ENCODE peak calls at places on chromosome 15, in four cellular contexts. V, T, W and D are unnamed samples.

GRCh38 chr15:62449638-62450037 is 284.6 kb upstream of the C2CD4B start:
- DNase-seq in V (no peak), W (no peak), T (no peak), D (no peak)

GRCh38 chr15:73368301-73369072 is at the start of gene HCN4:
- DNase-seq in V (no peak), W (no peak), T (no peak), D (peak; percentile 82)

GRCh38 chr15:67370206-67370954 is 115.8 kb downstream of the IQCH start:
- DNase-seq in W (no peak), V (no peak), T (no peak), D (no peak)

GRCh38 chr15:88649286-88649733 is 10.5 kb downstream of the ISG20 start:
- DNase-seq in W (no peak), T (peak; percentile 53), V (no peak), D (peak; percentile 57)

GRCh38 chr15:62059108-62059817 is 984 bp downstream of the VPS13C start:
- DNase-seq in W (no peak), V (no peak), T (no peak), D (no peak)

GRCh38 chr15:96585634-96586386 is 255.3 kb downstream of the NR2F2 start:
- DNase-seq in W (no peak), T (no peak), V (no peak), D (no peak)

GRCh38 chr15:45993508-45993907 is 358.7 kb downstream of the SQOR start:
- DNase-seq in T (no peak), W (no peak), V (no peak), D (no peak)

GRCh38 chr15:62153228-62153627 is 11.9 kb downstream of the C2CD4B start:
- DNase-seq in T (no peak), V (peak; percentile 42), W (no peak), D (no peak)

GRCh38 chr15:79970921-79971434 is at the start of gene BCL2A1:
- DNase-seq in W (peak; percentile 96), V (no peak), T (peak; percentile 29), D (peak; percentile 58)

GRCh38 chr15:83010709-83011270 is 649 bp downstream of the C15orf40 start:
- DNase-seq in T (peak; percentile 64), V (no peak), W (peak; percentile 53), D (peak; percentile 77)

GRCh38 chr15:84929795-84930371 is 45.4 kb downstream of the SLC28A1 start:
- DNase-seq in T (peak; percentile 86), V (no peak), W (no peak), D (no peak)

GRCh38 chr15:48647963-48648362 is 2.5 kb upstream of the FBN1 start:
- DNase-seq in W (no peak), V (peak; percentile 72), T (no peak), D (no peak)

GRCh38 chr15:76310470-76311070 is 699 bp downstream of the ETFA start:
- DNase-seq in T (no peak), W (no peak), V (no peak), D (no peak)

GRCh38 chr15:94470492-94470891 is 239.1 kb downstream of the MCTP2 start:
- DNase-seq in W (no peak), V (no peak), T (no peak), D (no peak)

GRCh38 chr15:94105760-94106159 is 125.6 kb upstream of the MCTP2 start:
- DNase-seq in W (no peak), V (peak; percentile 50), T (no peak), D (no peak)

GRCh38 chr15:35557544-35557943 is 11.6 kb upstream of the DPH6 start:
- DNase-seq in T (no peak), V (no peak), W (no peak), D (no peak)

GRCh38 chr15:90885432-90886290 is 1.4 kb downstream of the FES start:
- DNase-seq in T (peak; percentile 77), W (no peak), V (peak; percentile 96), D (peak; percentile 84)

GRCh38 chr15:89329329-89330084 is 5.1 kb downstream of the POLG start:
- DNase-seq in W (no peak), V (no peak), T (no peak), D (no peak)

GRCh38 chr15:60135961-60136360 is 131.8 kb downstream of the FOXB1 start:
- DNase-seq in T (no peak), V (peak; percentile 57), W (no peak), D (no peak)

GRCh38 chr15:31193291-31193690 is 91.8 kb upstream of the TRPM1 start:
- DNase-seq in T (no peak), V (no peak), W (no peak), D (peak; percentile 12)

GRCh38 chr15:19973718-19974117 is 567.9 kb downstream of the GOLGA6L6 start:
- DNase-seq in T (no peak), W (no peak), V (no peak), D (peak; percentile 60)

GRCh38 chr15:27463699-27464098 is 492.7 kb downstream of the GABRG3 start:
- DNase-seq in W (no peak), V (peak; percentile 80), T (no peak), D (no peak)

GRCh38 chr15:27459836-27460235 is 488.9 kb downstream of the GABRG3 start:
- DNase-seq in V (no peak), T (no peak), W (no peak), D (no peak)

GRCh38 chr15:27468151-27468556 is 497.2 kb downstream of the GABRG3 start:
- DNase-seq in W (no peak), T (no peak), V (no peak), D (no peak)

GRCh38 chr15:27465213-27465612 is 494.2 kb downstream of the GABRG3 start:
- DNase-seq in W (no peak), T (no peak), V (no peak), D (no peak)
- H3K9me3 ChIP-seq in W (no peaks in the 10 kb centered on the region), T (no peaks in the 10 kb centered on the region), V (no peaks in the 10 kb centered on the region), D (no peaks in the 10 kb centered on the region)

DNA sequence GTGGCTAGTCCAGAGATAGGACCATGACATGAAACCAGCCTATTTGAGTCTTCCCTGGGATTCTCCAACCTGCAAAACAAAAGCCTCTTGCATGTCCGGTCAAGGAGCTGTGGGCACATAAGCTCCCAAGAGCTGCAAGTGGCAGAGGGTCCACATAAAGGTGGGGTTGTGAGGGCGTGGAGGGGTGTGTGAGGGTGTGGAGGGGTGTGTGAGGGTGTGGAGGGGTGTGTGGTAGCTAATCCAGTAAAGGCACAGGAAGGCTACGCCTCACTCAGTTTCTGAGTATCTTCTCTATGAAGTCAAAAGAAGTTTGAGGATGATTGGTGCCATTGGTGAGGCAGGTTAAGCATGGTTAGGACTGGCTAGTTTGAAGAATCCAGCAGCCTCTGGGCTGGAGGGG is 259.4 kb upstream of the NSMCE3 start:
- DNase-seq in V (no peak), W (no peak), T (no peak), D (no peak)
- TF ChIP-seq EP300 in V (no peak), W (no peak), T (no peak), D (no peak)

GRCh38 chr15:100242989-100243388 is 98.8 kb downstream of the ADAMTS17 start:
- DNase-seq in V (no peak), W (no peak), T (no peak), D (no peak)
- H3K9me3 ChIP-seq in V (no peaks in the 10 kb centered on the region), W (no peaks in the 10 kb centered on the region), T (no peaks in the 10 kb centered on the region), D (no peaks in the 10 kb centered on the region)

GRCh38 chr15:92725171-92725570 is 69.6 kb upstream of the FAM174B start:
- DNase-seq in V (no peak), W (no peak), T (no peak), D (no peak)
- TF ChIP-seq EP300 in V (no peak), W (no peak), T (no peak), D (no peak)

GRCh38 chr15:78927077-78927790 is 17.6 kb downstream of the CTSH start:
- DNase-seq in V (no peak), T (no peak), W (no peak), D (no peak)

GRCh38 chr15:78929536-78930264 is 15.1 kb downstream of the CTSH start:
- DNase-seq in T (no peak), W (no peak), V (no peak), D (no peak)

GRCh38 chr15:78925956-78926743 is 18.7 kb downstream of the CTSH start:
- DNase-seq in V (no peak), T (no peak), W (no peak), D (no peak)

GRCh38 chr15:78930577-78931388 is 14.1 kb downstream of the CTSH start:
- DNase-seq in V (no peak), W (no peak), T (no peak), D (no peak)

DNA sequence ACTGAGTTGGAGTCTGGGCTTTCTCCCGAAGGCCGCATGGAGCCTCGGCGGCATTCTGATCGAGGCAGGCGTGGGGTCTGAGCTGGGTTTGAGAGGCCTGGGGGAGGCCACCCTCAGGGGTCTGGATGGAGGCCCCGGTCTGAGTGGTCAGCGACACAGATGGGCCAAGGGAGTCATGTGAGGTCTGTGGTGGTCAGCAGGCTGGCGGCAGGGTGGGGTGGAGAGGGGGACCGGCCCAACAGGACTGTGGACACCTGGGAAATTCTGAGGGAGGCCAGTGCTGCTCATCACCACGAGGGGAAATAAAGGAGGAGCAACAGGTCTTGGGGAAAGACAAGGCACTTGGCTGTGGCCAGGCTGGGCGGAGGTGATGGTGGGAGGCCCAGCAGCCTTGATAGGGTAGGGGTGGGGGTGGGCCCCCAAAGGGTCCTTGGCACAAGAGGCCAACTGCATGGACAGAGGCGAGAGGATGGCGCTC is 16.2 kb downstream of the CTSH start:
- DNase-seq in V (no peak), T (no peak), W (no peak), D (no peak)
- H3K9me3 ChIP-seq in V (no peaks in the 10 kb centered on the region), T (no peaks in the 10 kb centered on the region), W (no peaks in the 10 kb centered on the region), D (no peaks in the 10 kb centered on the region)

GRCh38 chr15:99115300-99116215 is 10.7 kb downstream of the SYNM start:
- DNase-seq in T (no peak), W (no peak), V (no peak), D (no peak)

GRCh38 chr15:99117111-99117510 is 12.2 kb downstream of the SYNM start:
- DNase-seq in W (no peak), V (no peak), T (no peak), D (no peak)

GRCh38 chr15:99117563-99118257 is 12.8 kb downstream of the SYNM start:
- DNase-seq in W (no peak), V (no peak), T (no peak), D (no peak)

GRCh38 chr15:99113547-99114271 is 8.8 kb downstream of the SYNM start:
- DNase-seq in V (no peak), W (no peak), T (no peak), D (no peak)

DNA sequence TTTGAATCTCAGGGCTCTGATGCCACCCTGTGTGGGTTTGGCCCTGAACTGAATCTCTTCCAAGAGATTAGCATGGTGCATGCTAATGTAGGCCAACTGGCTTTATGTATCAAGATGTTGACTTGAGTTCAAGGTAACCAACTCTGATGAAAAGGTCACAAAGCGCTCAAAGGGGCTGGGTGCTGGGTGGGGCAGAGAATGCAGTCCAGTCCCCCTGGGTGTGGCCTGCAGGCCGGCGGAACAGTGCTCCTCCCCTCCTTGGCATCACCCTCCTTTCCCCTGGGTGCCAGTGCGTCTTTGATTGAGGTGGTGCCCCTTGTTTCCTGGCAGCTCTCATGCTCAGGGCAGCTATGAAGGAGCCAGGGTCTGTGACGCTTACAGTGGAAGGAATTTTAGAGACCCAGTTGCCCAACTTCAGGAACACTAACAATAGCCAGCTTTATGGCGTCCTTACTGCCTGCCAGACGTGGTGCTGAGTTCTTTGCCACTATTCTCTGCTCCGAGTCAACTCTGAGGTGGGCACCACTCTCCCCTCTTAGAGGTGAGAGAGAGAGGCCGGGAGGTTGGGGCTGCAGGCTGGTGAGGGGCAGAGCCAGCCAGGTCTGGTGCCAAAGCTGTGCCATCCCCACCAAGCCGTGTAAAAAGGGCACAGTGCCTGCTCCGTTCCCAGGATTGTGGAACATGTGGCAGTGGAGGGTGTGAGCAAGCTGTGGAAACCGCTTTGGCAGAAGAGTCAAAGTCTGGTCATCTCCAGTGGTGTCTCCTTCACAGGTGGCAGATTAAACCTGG is 9.8 kb downstream of the SYNM start:
- DNase-seq in W (no peak), V (no peak), T (no peak), D (no peak)
- TF ChIP-seq EP300 in W (no peak), V (peak; percentile 68), T (peak; percentile 49), D (no peak)

GRCh38 chr15:69700380-69700779 is 247.8 kb downstream of the RPLP1 start:
- DNase-seq in T (no peak), V (no peak), W (no peak), D (no peak)
- H3K9me3 ChIP-seq in T (no peaks in the 10 kb centered on the region), V (no peaks in the 10 kb centered on the region), W (no peaks in the 10 kb centered on the region), D (no peaks in the 10 kb centered on the region)